ENCODE peak calls at places on chromosomes 6 and 20, in four cellular contexts. C, K, R and O are unnamed samples.

GRCh38 chr6:81241717-81242116 is 510.8 kb downstream of the TENT5A start:
- DNase-seq in C (no peak), K (peak), R (no peak), O (no peak)

GRCh38 chr6:12410946-12411345 is 120.8 kb downstream of the EDN1 start:
- DNase-seq in C (no peak), K (no peak), R (no peak), O (no peak)

GRCh38 chr6:154951400-154952200 is 43.5 kb upstream of the TIAM2 start:
- DNase-seq in C (no peak), K (no peak), R (no peak), O (no peak)

GRCh38 chr6:129646617-129647016 is 63.4 kb downstream of the ARHGAP18 start:
- DNase-seq in C (no peak), K (no peak), R (no peak), O (no peak)

GRCh38 chr20:37727247-37727956 is 33.6 kb downstream of the CTNNBL1 start:
- DNase-seq in C (no peak), K (no peak), R (no peak), O (no peak)

GRCh38 chr20:18657575-18657974 is 69.7 kb downstream of the DTD1 start:
- DNase-seq in C (no peak), K (no peak), R (peak), O (no peak)

GRCh38 chr20:57805784-57806183 is 96.0 kb upstream of the PMEPA1 start:
- DNase-seq in C (no peak), K (no peak), R (no peak), O (no peak)

GRCh38 chr6:162151050-162151658 is 576.4 kb downstream of the PRKN start:
- DNase-seq in C (no peak), K (no peak), R (no peak), O (no peak)

GRCh38 chr20:61520761-61521460 is 268.9 kb downstream of the CDH4 start:
- DNase-seq in C (no peak), K (no peak), R (no peak), O (no peak)

GRCh38 chr20:24721891-24722530 is 227.1 kb upstream of the CST7 start:
- DNase-seq in C (no peak), K (no peak), R (no peak), O (no peak)

GRCh38 chr6:140773276-140773675 is 1359.4 kb upstream of the GJE1 start:
- DNase-seq in C (no peak), K (no peak), R (no peak), O (no peak)

GRCh38 chr6:33008944-33009861 is at the start of gene HLA-DOA:
- DNase-seq in C (peak), K (peak), R (no peak), O (peak)

GRCh38 chr20:19259182-19259591 is 46.7 kb downstream of the SLC24A3 start:
- DNase-seq in C (no peak), K (no peak), R (no peak), O (no peak)

GRCh38 chr6:41724638-41725501 is 10.5 kb downstream of the TFEB start:
- DNase-seq in C (no peak), K (no peak), R (no peak), O (no peak)

GRCh38 chr6:158818580-158819212 is 472 bp downstream of the EZR start:
- DNase-seq in C (peak), K (peak), R (peak), O (peak)

GRCh38 chr20:22403860-22404608 is 180.3 kb downstream of the FOXA2 start:
- DNase-seq in C (no peak), K (peak), R (peak), O (no peak)

GRCh38 chr6:18400831-18401446 is 13.8 kb downstream of the RNF144B start:
- DNase-seq in C (no peak), K (no peak), R (no peak), O (no peak)

GRCh38 chr6:104486003-104486402 is 373.7 kb downstream of the HACE1 start:
- DNase-seq in C (no peak), K (no peak), R (no peak), O (no peak)

GRCh38 chr6:86412063-86412462 is 525.3 kb upstream of the HTR1E start:
- DNase-seq in C (no peak), K (no peak), R (no peak), O (no peak)

GRCh38 chr6:20069130-20069529 is 143.1 kb downstream of the MBOAT1 start:
- DNase-seq in C (no peak), K (no peak), R (no peak), O (no peak)

GRCh38 chr6:108655840-108656650 is 95.3 kb downstream of the FOXO3 start:
- DNase-seq in C (no peak), K (no peak), R (no peak), O (no peak)

GRCh38 chr6:9783567-9783966 is 631.3 kb downstream of the TFAP2A start:
- DNase-seq in C (no peak), K (no peak), R (no peak), O (no peak)

GRCh38 chr6:142361765-142362540 is 60.1 kb downstream of the ADGRG6 start:
- DNase-seq in C (no peak), K (no peak), R (no peak), O (no peak)

GRCh38 chr6:4973972-4974885 is 29.6 kb downstream of the RPP40 start:
- DNase-seq in C (no peak), K (peak), R (peak), O (no peak)

GRCh38 chr6:115667478-115667996 is 393.2 kb downstream of the FRK start:
- DNase-seq in C (no peak), K (no peak), R (no peak), O (no peak)

GRCh38 chr20:57947421-57948176 is 237.8 kb upstream of the PMEPA1 start:
- DNase-seq in C (no peak), K (no peak), R (no peak), O (no peak)

GRCh38 chr6:37696220-37696840 is 1.4 kb downstream of the MDGA1 start:
- DNase-seq in C (no peak), K (peak), R (peak), O (peak)

GRCh38 chr6:107118976-107119375 is 3.7 kb upstream of the BEND3 start:
- DNase-seq in C (no peak), K (no peak), R (no peak), O (no peak)

GRCh38 chr20:2626853-2627541 is 25.4 kb upstream of the NOP56 start:
- DNase-seq in C (no peak), K (peak), R (no peak), O (no peak)

GRCh38 chr6:593907-594212 is 63.0 kb downstream of the HUS1B start:
- DNase-seq in C (no peak), K (peak), R (no peak), O (no peak)

GRCh38 chr20:346640-347316 is at the start of gene NRSN2:
- DNase-seq in C (no peak), K (peak), R (peak), O (peak)

GRCh38 chr6:19879663-19880062 is 42.5 kb downstream of the ID4 start:
- DNase-seq in C (no peak), K (no peak), R (no peak), O (no peak)

GRCh38 chr6:105179244-105180065 is at the start of gene POPDC3:
- DNase-seq in C (no peak), K (peak), R (peak), O (peak)

GRCh38 chr6:4662886-4663285 is 113.3 kb upstream of the CDYL start:
- DNase-seq in C (no peak), K (no peak), R (no peak), O (no peak)

GRCh38 chr20:4714818-4715217 is 6.9 kb upstream of the PRND start:
- DNase-seq in C (no peak), K (no peak), R (no peak), O (no peak)

GRCh38 chr6:135186255-135186654 is 5.1 kb downstream of the MYB start:
- DNase-seq in C (no peak), K (no peak), R (no peak), O (no peak)